ENCODE peak calls at places on chromosomes 5 and 9, in ten cellular contexts. I is activated T-helper 9 cell treated with anti-CD3 and anti-CD28 coated beads, Interleukin-2, amount 50 U/mL, for 16 hours; X is left colon; Q is AG08396; Z is H7; K is GDM1; R is Calu3; B is stimulated activated CD4-positive, alpha-beta T cell treated with anti-CD3 and anti-CD28 coated beads, Interleukin-4, amount 100 ng/mL, for 24 hours; J is NCI-H187 treated with DMSO at 0.1 percent for 48 hours; V is HAP-1. F is an unnamed sample.

GRCh38 chr9:14210428-14210827 is 103.5 kb downstream of the NFIB start:
- DNase-seq in I (no peak), X (no peak), Q (no peak), Z (no peak), K (no peak), R (no peak), B (no peak), J (no peak), V (no peak), F (no peak)

GRCh38 chr5:137402436-137403187 is 96.5 kb downstream of the SPOCK1 start:
- DNase-seq in I (no peak), X (no peak), Q (no peak), Z (no peak), K (no peak), R (no peak), B (no peak), J (no peak), V (no peak), F (no peak)

GRCh38 chr5:150570333-150570732 is 62.4 kb downstream of the NDST1 start:
- DNase-seq in I (no peak), X (peak), Q (no peak), Z (no peak), K (no peak), R (no peak), B (no peak), J (no peak), V (no peak), F (no peak)

GRCh38 chr9:15306068-15306756 is 804 bp downstream of the TTC39B start:
- DNase-seq in I (peak), X (peak), Q (peak), Z (peak), K (no peak), R (peak), B (peak), J (peak), V (no peak), F (peak)

GRCh38 chr5:154486427-154486866 is 8.4 kb upstream of the HAND1 start:
- DNase-seq in I (no peak), X (no peak), Q (no peak), Z (peak), K (no peak), R (no peak), B (no peak), J (peak), V (no peak), F (no peak)

GRCh38 chr5:16178745-16179372 is 732 bp downstream of the MARCHF11 start:
- DNase-seq in I (no peak), X (peak), Q (peak), Z (peak), K (no peak), R (no peak), B (peak), J (no peak), V (no peak), F (peak)

GRCh38 chr5:40480392-40480791 is 199.3 kb upstream of the PTGER4 start:
- DNase-seq in I (no peak), X (no peak), Q (no peak), Z (no peak), K (no peak), R (no peak), B (peak), J (no peak), V (no peak), F (peak)

GRCh38 chr5:32126691-32127090 is 47.4 kb downstream of the GOLPH3 start:
- DNase-seq in I (no peak), X (no peak), Q (no peak), Z (no peak), K (no peak), R (no peak), B (no peak), J (no peak), V (no peak), F (no peak)

GRCh38 chr5:14818931-14819790 is 52.4 kb downstream of the ANKH start:
- DNase-seq in I (no peak), X (no peak), Q (no peak), Z (no peak), K (no peak), R (no peak), B (no peak), J (no peak), V (no peak), F (no peak)

GRCh38 chr5:173917788-173918786 is 29.9 kb downstream of the CPEB4 start:
- DNase-seq in I (peak), X (peak), Q (peak), Z (peak), K (peak), R (peak), B (peak), J (peak), V (peak), F (peak)

GRCh38 chr5:159480849-159481248 is 150.6 kb upstream of the IL12B start:
- DNase-seq in I (no peak), X (no peak), Q (no peak), Z (no peak), K (no peak), R (no peak), B (no peak), J (no peak), V (no peak), F (no peak)

GRCh38 chr5:1751026-1751863 is 48.4 kb downstream of the MRPL36 start:
- DNase-seq in I (no peak), X (peak), Q (no peak), Z (peak), K (no peak), R (no peak), B (no peak), J (no peak), V (no peak), F (no peak)

GRCh38 chr5:167797933-167798332 is 493.5 kb upstream of the WWC1 start:
- DNase-seq in I (no peak), X (no peak), Q (no peak), Z (no peak), K (no peak), R (no peak), B (no peak), J (no peak), V (no peak), F (no peak)